ENCODE peak calls at places on chromosomes 13 and 19, in five cellular contexts. E, H, T, B and D are unnamed samples.

GRCh38 chr13:66402071-66402470 is 828.1 kb downstream of the PCDH9 start:
- DNase-seq in E (no peak), H (no peak), T (no peak), B (no peak), D (no peak)

GRCh38 chr13:44220948-44221347 is 152.7 kb upstream of the SERP2 start:
- DNase-seq in E (no peak), H (no peak), T (no peak), B (no peak), D (no peak)

GRCh38 chr13:63005625-63006024 is 1590.0 kb upstream of the PCDH20 start:
- DNase-seq in E (no peak), H (no peak), T (no peak), B (no peak), D (no peak)

GRCh38 chr19:1324792-1325567 is 39.3 kb downstream of the EFNA2 start:
- DNase-seq in E (peak), H (peak), T (peak), B (no peak), D (peak)

GRCh38 chr13:49351871-49352270 is 92.0 kb downstream of the CAB39L start:
- DNase-seq in E (no peak), H (no peak), T (no peak), B (no peak), D (no peak)

GRCh38 chr13:33109319-33109718 is 93.1 kb downstream of the KL start:
- DNase-seq in E (no peak), H (no peak), T (no peak), B (no peak), D (no peak)

GRCh38 chr13:105974380-105974779 is 561.1 kb downstream of the EFNB2 start:
- DNase-seq in E (no peak), H (no peak), T (no peak), B (no peak), D (no peak)

GRCh38 chr13:99464441-99464949 is 36.8 kb upstream of the TM9SF2 start:
- DNase-seq in E (peak), H (no peak), T (peak), B (no peak), D (no peak)

GRCh38 chr19:10612515-10613119 is 12.7 kb upstream of the SLC44A2 start:
- DNase-seq in E (no peak), H (peak), T (no peak), B (no peak), D (peak)

GRCh38 chr19:16714702-16715294 is 4.8 kb upstream of the NWD1 start:
- DNase-seq in E (no peak), H (peak), T (peak), B (no peak), D (peak)

GRCh38 chr19:7844951-7845350 is 14.9 kb downstream of the EVI5L start:
- DNase-seq in E (no peak), H (no peak), T (no peak), B (no peak), D (no peak)

GRCh38 chr13:20171364-20171763 is 10.5 kb upstream of the GJA3 start:
- DNase-seq in E (no peak), H (no peak), T (no peak), B (no peak), D (no peak)

GRCh38 chr19:17725422-17726078 is 6.3 kb downstream of the MAP1S start:
- DNase-seq in E (no peak), H (no peak), T (no peak), B (no peak), D (no peak)

GRCh38 chr13:112761701-112762689 is 72.2 kb downstream of the ATP11A start:
- DNase-seq in E (no peak), H (peak), T (no peak), B (no peak), D (no peak)

GRCh38 chr13:39916330-39916729 is 260.9 kb downstream of the COG6 start:
- DNase-seq in E (no peak), H (no peak), T (no peak), B (no peak), D (no peak)

GRCh38 chr13:27679896-27680295 is 58.2 kb downstream of the POLR1D start:
- DNase-seq in E (no peak), H (no peak), T (no peak), B (no peak), D (no peak)

GRCh38 chr19:7862413-7862951 is 11.7 kb downstream of the PRR36 start:
- DNase-seq in E (no peak), H (peak), T (peak), B (no peak), D (peak)

GRCh38 chr19:45104658-45105384 is 11.8 kb downstream of the PPP1R37 start:
- DNase-seq in E (no peak), H (no peak), T (no peak), B (no peak), D (no peak)

GRCh38 chr13:44904982-44905381 is 84.3 kb downstream of the NUFIP1 start:
- DNase-seq in E (peak), H (no peak), T (no peak), B (peak), D (no peak)

GRCh38 chr19:11361037-11361770 is 6.0 kb downstream of the PLPPR2 start:
- DNase-seq in E (no peak), H (peak), T (no peak), B (no peak), D (no peak)

GRCh38 chr13:24680258-24680920 is at the start of gene ATP12A:
- DNase-seq in E (no peak), H (peak), T (peak), B (no peak), D (no peak)